ENCODE peak calls at places on chromosomes 5 and 9, in seven cellular contexts. S is H1, R is HepG2, F is HCT116, Z is K562, G is SK-N-SH, O is GM12878. X is an unnamed sample.

GRCh38 chr5:96026334-96027065 is 64.8 kb upstream of the ELL2 start:
- DNase-seq in S (no peak), R (no peak), F (peak; percentile 27), Z (no peak), G (no peak), O (no peak), X (no peak)

GRCh38 chr5:125696762-125697161 is 726.4 kb upstream of the GRAMD2B start:
- DNase-seq in S (no peak), R (peak; percentile 15), F (no peak), Z (no peak), G (peak; percentile 33), O (no peak), X (no peak)

GRCh38 chr9:121598167-121599000 is 53.0 kb upstream of the DAB2IP start:
- DNase-seq in S (peak; percentile 88), R (no peak), F (peak; percentile 67), Z (no peak), G (no peak), O (no peak), X (peak; percentile 91)

GRCh38 chr9:27150758-27151431 is 41.9 kb downstream of the TEK start:
- DNase-seq in S (no peak), R (no peak), F (no peak), Z (no peak), G (no peak), O (no peak), X (no peak)

GRCh38 chr9:4769321-4770080 is 23.2 kb upstream of the RCL1 start:
- DNase-seq in S (peak; percentile 26), R (no peak), F (no peak), Z (peak; percentile 69), G (no peak), O (no peak), X (no peak)

GRCh38 chr5:173833200-173833599 is 54.9 kb upstream of the CPEB4 start:
- DNase-seq in S (no peak), R (no peak), F (no peak), Z (no peak), G (no peak), O (no peak), X (no peak)

GRCh38 chr9:71608825-71609452 is 159.4 kb downstream of the CEMIP2 start:
- DNase-seq in S (peak; percentile 52), R (peak; percentile 50), F (no peak), Z (no peak), G (no peak), O (no peak), X (peak; percentile 20)

GRCh38 chr5:20636686-20637085 is 648.7 kb upstream of the CDH18 start:
- DNase-seq in S (no peak), R (no peak), F (no peak), Z (no peak), G (no peak), O (no peak), X (no peak)

GRCh38 chr9:35948451-35948850 is 9.5 kb downstream of the OR2S2 start:
- DNase-seq in S (no peak), R (no peak), F (no peak), Z (no peak), G (no peak), O (no peak), X (no peak)

GRCh38 chr9:6545017-6545691 is 100.4 kb downstream of the GLDC start:
- DNase-seq in S (no peak), R (no peak), F (no peak), Z (no peak), G (no peak), O (no peak), X (no peak)

GRCh38 chr9:6552033-6552737 is 93.3 kb downstream of the GLDC start:
- DNase-seq in S (no peak), R (peak; percentile 29), F (no peak), Z (no peak), G (peak; percentile 27), O (no peak), X (no peak)

GRCh38 chr9:6552738-6553121 is 92.8 kb downstream of the GLDC start:
- DNase-seq in S (no peak), R (no peak), F (no peak), Z (no peak), G (no peak), O (no peak), X (no peak)

GRCh38 chr9:6551126-6551525 is 94.4 kb downstream of the GLDC start:
- DNase-seq in S (no peak), R (no peak), F (no peak), Z (no peak), G (no peak), O (no peak), X (no peak)

DNA sequence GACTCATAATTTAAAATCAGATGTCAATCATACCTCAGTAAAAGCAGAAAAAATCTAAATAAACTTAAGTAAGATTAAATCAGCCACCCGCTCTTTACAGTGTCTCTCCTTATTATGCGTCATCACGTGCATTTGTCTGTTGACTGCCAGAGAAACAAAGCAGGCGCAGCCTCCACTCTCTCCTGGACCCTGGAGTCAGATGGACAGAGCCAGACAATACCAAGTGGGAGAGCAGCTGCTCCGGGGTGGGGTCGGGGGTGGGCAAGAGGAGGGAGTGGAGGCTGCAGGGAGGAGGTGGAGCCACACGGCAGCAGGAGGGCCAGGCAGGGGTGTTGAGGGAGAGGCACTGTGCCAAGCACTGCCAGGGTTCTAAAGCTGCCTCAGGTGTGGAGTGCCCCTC is 96.4 kb downstream of the GLDC start:
- DNase-seq in S (no peak), R (no peak), F (no peak), Z (no peak), G (peak; percentile 45), O (no peak), X (no peak)
- TF ChIP-seq YY1 in S (no peak), R (no peak), F (no peak), Z (no peak), G (no peak), O (no peak), X (no peak)

GRCh38 chr5:142119051-142119625 is 10.6 kb downstream of the NDFIP1 start:
- DNase-seq in S (no peak), R (no peak), F (no peak), Z (no peak), G (peak; percentile 9), O (no peak), X (no peak)
- H3K4me1 ChIP-seq in S (no peaks in the 10 kb centered on the region), R (no peaks in the 10 kb centered on the region), F (peaks cover 2% of the 10 kb centered on the region), Z (peaks cover 23% of the 10 kb centered on the region), G (peaks cover 9% of the 10 kb centered on the region), O (no peaks in the 10 kb centered on the region), X (no peaks in the 10 kb centered on the region)

DNA sequence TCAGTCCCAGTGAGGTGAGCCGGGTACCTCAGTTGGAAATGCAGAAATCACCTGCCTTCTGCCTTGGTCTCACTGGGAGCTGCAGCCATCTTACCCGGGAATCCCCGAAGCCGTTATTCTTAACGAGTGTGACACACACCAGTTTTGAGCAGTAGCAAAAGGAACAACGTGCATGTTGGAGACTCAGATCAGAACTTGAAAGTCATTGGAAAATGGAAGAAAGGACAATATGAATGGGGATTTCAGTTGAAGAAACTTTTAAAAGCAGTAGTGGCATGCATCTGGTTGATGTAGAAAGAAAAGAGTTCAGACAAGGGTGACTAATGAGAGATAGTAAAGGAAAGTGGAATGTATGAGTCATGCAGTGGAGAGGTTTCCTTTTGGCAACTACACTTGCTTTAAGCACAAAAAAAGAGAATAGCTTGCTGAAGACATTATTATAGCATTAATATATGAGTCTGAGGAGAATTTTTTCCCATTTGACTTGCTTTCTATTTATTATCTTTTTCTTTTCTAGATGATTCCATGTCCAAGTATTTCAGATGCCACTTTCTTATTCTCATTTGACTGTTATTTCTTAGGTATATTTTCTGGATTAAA is 44.4 kb upstream of the ANKDD1B start:
- DNase-seq in S (no peak), R (peak; percentile 36), F (peak; percentile 80), Z (peak; percentile 72), G (no peak), O (peak; percentile 92), X (peak; percentile 20)
- TF ChIP-seq YY1 in S (no peak), R (no peak), F (no peak), Z (no peak), G (peak; percentile 62), O (peak; percentile 93), X (no peak)

GRCh38 chr9:137613259-137613658 is 5.5 kb upstream of the EHMT1 start:
- DNase-seq in S (no peak), R (no peak), F (no peak), Z (no peak), G (no peak), O (no peak), X (no peak)

GRCh38 chr9:137612741-137613142 is 6.1 kb upstream of the EHMT1 start:
- DNase-seq in S (no peak), R (no peak), F (no peak), Z (no peak), G (no peak), O (no peak), X (no peak)

GRCh38 chr9:137611623-137612609 is 6.4 kb downstream of the ARRDC1 start:
- DNase-seq in S (no peak), R (peak; percentile 47), F (peak; percentile 90), Z (peak; percentile 42), G (peak; percentile 36), O (no peak), X (no peak)

GRCh38 chr9:137613738-137614523 is 4.9 kb upstream of the EHMT1 start:
- DNase-seq in S (no peak), R (no peak), F (no peak), Z (no peak), G (no peak), O (no peak), X (no peak)

DNA sequence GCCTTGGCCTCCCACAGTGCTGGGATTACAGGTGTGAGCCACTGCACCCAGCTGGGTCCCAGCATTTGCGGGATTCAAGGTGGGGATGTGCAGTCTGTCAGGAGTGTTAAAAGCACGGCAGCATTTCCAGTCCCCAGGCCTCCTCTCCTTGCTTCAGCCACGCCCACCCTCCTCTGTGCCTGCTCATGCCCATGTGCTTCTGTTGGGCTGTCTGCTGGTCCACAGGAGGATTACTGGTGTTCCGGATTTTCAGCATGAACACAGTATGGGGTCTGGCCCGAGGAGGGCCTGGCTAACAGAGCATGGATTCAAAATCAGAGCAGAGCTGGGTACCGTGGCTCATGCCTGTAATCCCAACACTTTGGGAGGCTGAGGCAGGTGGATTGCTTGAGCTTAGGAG is 5.5 kb downstream of the ARRDC1 start:
- DNase-seq in S (no peak), R (no peak), F (no peak), Z (no peak), G (no peak), O (no peak), X (no peak)
- H3K4me1 ChIP-seq in S (no peaks in the 10 kb centered on the region), R (peaks cover 52% of the 10 kb centered on the region), F (peaks cover 47% of the 10 kb centered on the region), Z (peaks cover 23% of the 10 kb centered on the region), G (peaks cover 15% of the 10 kb centered on the region), O (peaks cover 11% of the 10 kb centered on the region), X (peaks cover 45% of the 10 kb centered on the region)

X was measured in NT2/D1.